ENCODE peak calls at places on chromosomes 12 and 14, in eight cellular contexts. R is GM23248, A is SK-N-SH, G is hepatocyte, C is HCT116, Q is GM23338, X is neural progenitor cell, O is OCI-LY7. B is an unnamed sample.

GRCh38 chr14:71355324-71356201 is 448.3 kb downstream of the PCNX1 start:
- DNase-seq in R (peak), A (peak), G (peak), C (no peak), Q (peak), X (no peak), O (no peak), B (no peak)

GRCh38 chr12:54036620-54037359 is 3.9 kb downstream of the HOXC5 start:
- DNase-seq in R (peak), A (no peak), G (no peak), C (no peak), Q (peak), X (no peak), O (peak), B (no peak)

GRCh38 chr12:122480753-122481152 is 20.0 kb downstream of the ZCCHC8 start:
- DNase-seq in R (no peak), A (no peak), G (no peak), C (no peak), Q (no peak), X (no peak), O (no peak), B (no peak)

GRCh38 chr12:109621271-109621671 is 47.7 kb downstream of the MVK start:
- DNase-seq in R (peak), A (no peak), G (no peak), C (no peak), Q (no peak), X (no peak), O (no peak), B (no peak)

GRCh38 chr12:15540469-15540872 is 218.2 kb downstream of the PTPRO start:
- DNase-seq in R (peak), A (no peak), G (no peak), C (no peak), Q (no peak), X (no peak), O (no peak), B (no peak)

GRCh38 chr14:53872551-53873188 is 84.0 kb downstream of the BMP4 start:
- DNase-seq in R (no peak), A (no peak), G (no peak), C (no peak), Q (no peak), X (no peak), O (no peak), B (no peak)

GRCh38 chr12:119699199-119699765 is 31.3 kb downstream of the PRKAB1 start:
- DNase-seq in R (no peak), A (no peak), G (no peak), C (no peak), Q (no peak), X (no peak), O (no peak), B (no peak)

GRCh38 chr14:24459331-24459730 is 16.8 kb upstream of the SDR39U1 start:
- DNase-seq in R (no peak), A (no peak), G (no peak), C (no peak), Q (no peak), X (no peak), O (no peak), B (no peak)

GRCh38 chr12:32217354-32218310 is 111.0 kb downstream of the BICD1 start:
- DNase-seq in R (peak), A (no peak), G (no peak), C (no peak), Q (no peak), X (no peak), O (peak), B (no peak)

GRCh38 chr12:87280893-87281292 is 748.3 kb downstream of the C12orf50 start:
- DNase-seq in R (no peak), A (no peak), G (no peak), C (no peak), Q (no peak), X (no peak), O (no peak), B (no peak)

GRCh38 chr12:41334390-41334789 is 146.3 kb downstream of the PDZRN4 start:
- DNase-seq in R (no peak), A (peak), G (no peak), C (no peak), Q (no peak), X (peak), O (no peak), B (no peak)

GRCh38 chr12:84512751-84513150 is 399.8 kb downstream of the SLC6A15 start:
- DNase-seq in R (peak), A (no peak), G (no peak), C (no peak), Q (no peak), X (no peak), O (no peak), B (no peak)

GRCh38 chr14:104676694-104677505 is 12.5 kb upstream of the INF2 start:
- DNase-seq in R (no peak), A (no peak), G (peak), C (no peak), Q (peak), X (peak), O (no peak), B (no peak)

GRCh38 chr14:94050231-94050880 is 24.2 kb downstream of the OTUB2 start:
- DNase-seq in R (no peak), A (no peak), G (no peak), C (no peak), Q (no peak), X (no peak), O (no peak), B (no peak)

GRCh38 chr12:2535583-2536187 is 259.1 kb upstream of the FKBP4 start:
- DNase-seq in R (peak), A (no peak), G (no peak), C (no peak), Q (no peak), X (no peak), O (no peak), B (no peak)

GRCh38 chr12:49503674-49504180 is 35.1 kb upstream of the KCNH3 start:
- DNase-seq in R (no peak), A (no peak), G (peak), C (peak), Q (peak), X (no peak), O (no peak), B (no peak)

GRCh38 chr12:89680409-89680808 is 28.2 kb downstream of the ATP2B1 start:
- DNase-seq in R (no peak), A (no peak), G (no peak), C (no peak), Q (no peak), X (no peak), O (no peak), B (no peak)

GRCh38 chr12:89481218-89481914 is 43.2 kb downstream of the GALNT4 start:
- DNase-seq in R (no peak), A (no peak), G (no peak), C (no peak), Q (no peak), X (no peak), O (no peak), B (no peak)

GRCh38 chr14:64966976-64967375 is 5.2 kb downstream of the RAB15 start:
- DNase-seq in R (no peak), A (no peak), G (peak), C (no peak), Q (no peak), X (no peak), O (no peak), B (no peak)

GRCh38 chr14:51844482-51844881 is 15.9 kb upstream of the GNG2 start:
- DNase-seq in R (peak), A (no peak), G (no peak), C (no peak), Q (no peak), X (no peak), O (peak), B (no peak)

GRCh38 chr14:36069535-36069900 is 107.0 kb downstream of the PTCSC3 start:
- DNase-seq in R (peak), A (peak), G (peak), C (peak), Q (peak), X (peak), O (peak), B (peak)

GRCh38 chr12:104622942-104623341 is 166.2 kb downstream of the CHST11 start:
- DNase-seq in R (no peak), A (no peak), G (no peak), C (no peak), Q (peak), X (no peak), O (no peak), B (no peak)

GRCh38 chr12:124828264-124829007 is 35.2 kb downstream of the SCARB1 start:
- DNase-seq in R (peak), A (no peak), G (peak), C (no peak), Q (no peak), X (no peak), O (no peak), B (no peak)

GRCh38 chr14:103198429-103199140 is 75.3 kb downstream of the TNFAIP2 start:
- DNase-seq in R (peak), A (no peak), G (peak), C (no peak), Q (no peak), X (no peak), O (no peak), B (no peak)

GRCh38 chr12:128047266-128048060 is 219.5 kb upstream of the TMEM132C start:
- DNase-seq in R (no peak), A (no peak), G (no peak), C (no peak), Q (no peak), X (no peak), O (peak), B (peak)

GRCh38 chr14:90140956-90141316 is 79.1 kb downstream of the KCNK13 start:
- DNase-seq in R (peak), A (no peak), G (no peak), C (no peak), Q (peak), X (no peak), O (no peak), B (no peak)

GRCh38 chr12:2341871-2342270 is 289.1 kb downstream of the CACNA1C start:
- DNase-seq in R (peak), A (no peak), G (no peak), C (no peak), Q (no peak), X (no peak), O (no peak), B (no peak)

GRCh38 chr12:30624009-30624408 is 71.7 kb downstream of the IPO8 start:
- DNase-seq in R (no peak), A (no peak), G (no peak), C (no peak), Q (no peak), X (no peak), O (no peak), B (no peak)

GRCh38 chr14:42732005-42732404 is 1125.3 kb downstream of the LRFN5 start:
- DNase-seq in R (no peak), A (no peak), G (no peak), C (no peak), Q (no peak), X (no peak), O (no peak), B (no peak)

GRCh38 chr12:30913323-30913722 is 13.2 kb upstream of the TSPAN11 start:
- DNase-seq in R (no peak), A (no peak), G (no peak), C (no peak), Q (no peak), X (no peak), O (no peak), B (no peak)

GRCh38 chr12:77442633-77443032 is 377.3 kb upstream of the E2F7 start:
- DNase-seq in R (peak), A (no peak), G (no peak), C (no peak), Q (no peak), X (no peak), O (no peak), B (no peak)

GRCh38 chr12:132429932-132430643 is 59.9 kb upstream of the FBRSL1 start:
- DNase-seq in R (peak), A (no peak), G (peak), C (peak), Q (peak), X (peak), O (peak), B (peak)

GRCh38 chr14:100608586-100609330 is 21.5 kb upstream of the BEGAIN start:
- DNase-seq in R (no peak), A (peak), G (no peak), C (no peak), Q (no peak), X (no peak), O (no peak), B (no peak)

DNA sequence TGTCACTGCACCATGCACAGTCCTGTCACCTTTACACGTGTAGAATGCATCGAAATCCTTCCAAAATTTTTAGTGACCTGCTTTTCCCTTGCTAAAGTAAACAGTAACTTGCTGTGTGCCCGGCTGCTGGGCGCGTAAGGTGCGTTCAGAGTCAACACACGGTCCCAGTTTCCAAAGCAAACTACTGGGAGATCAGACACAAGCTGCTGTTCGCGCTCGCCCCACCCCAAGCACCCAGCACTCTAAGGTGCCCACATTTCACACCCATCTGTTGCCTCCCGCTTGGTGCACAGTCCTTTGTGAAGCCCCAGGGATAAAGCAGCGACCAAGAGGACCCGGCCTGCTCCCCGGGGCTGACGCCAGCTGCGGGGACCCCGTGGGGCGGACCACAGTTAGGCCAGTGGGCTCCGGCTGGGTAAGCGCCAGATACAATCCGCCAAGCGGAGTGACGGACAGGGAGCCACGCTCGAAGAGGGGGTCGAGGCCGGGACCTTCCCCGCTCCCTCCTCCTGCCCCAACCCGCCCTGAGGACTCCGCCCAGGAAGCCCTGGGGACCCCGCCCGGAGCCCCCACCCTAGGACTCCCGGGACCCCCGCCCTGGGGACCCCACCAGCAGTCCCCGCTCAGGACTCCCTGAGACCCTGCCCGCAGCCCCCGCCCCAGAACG is 633 bp downstream of the STX2 start:
- DNase-seq in R (peak), A (no peak), G (peak), C (no peak), Q (peak), X (peak), O (peak), B (no peak)
- TF ChIP-seq EZH2phosphoT487 in R (no peak), A (no peak), G (no peak), C (no peak), Q (no peak), X (no peak), O (no peak), B (no peak)

GRCh38 chr14:44449694-44450093 is 57.4 kb downstream of the FSCB start:
- DNase-seq in R (no peak), A (no peak), G (peak), C (no peak), Q (no peak), X (no peak), O (no peak), B (no peak)

GRCh38 chr14:44448816-44449411 is 58.2 kb downstream of the FSCB start:
- DNase-seq in R (no peak), A (no peak), G (peak), C (no peak), Q (no peak), X (no peak), O (no peak), B (no peak)

DNA sequence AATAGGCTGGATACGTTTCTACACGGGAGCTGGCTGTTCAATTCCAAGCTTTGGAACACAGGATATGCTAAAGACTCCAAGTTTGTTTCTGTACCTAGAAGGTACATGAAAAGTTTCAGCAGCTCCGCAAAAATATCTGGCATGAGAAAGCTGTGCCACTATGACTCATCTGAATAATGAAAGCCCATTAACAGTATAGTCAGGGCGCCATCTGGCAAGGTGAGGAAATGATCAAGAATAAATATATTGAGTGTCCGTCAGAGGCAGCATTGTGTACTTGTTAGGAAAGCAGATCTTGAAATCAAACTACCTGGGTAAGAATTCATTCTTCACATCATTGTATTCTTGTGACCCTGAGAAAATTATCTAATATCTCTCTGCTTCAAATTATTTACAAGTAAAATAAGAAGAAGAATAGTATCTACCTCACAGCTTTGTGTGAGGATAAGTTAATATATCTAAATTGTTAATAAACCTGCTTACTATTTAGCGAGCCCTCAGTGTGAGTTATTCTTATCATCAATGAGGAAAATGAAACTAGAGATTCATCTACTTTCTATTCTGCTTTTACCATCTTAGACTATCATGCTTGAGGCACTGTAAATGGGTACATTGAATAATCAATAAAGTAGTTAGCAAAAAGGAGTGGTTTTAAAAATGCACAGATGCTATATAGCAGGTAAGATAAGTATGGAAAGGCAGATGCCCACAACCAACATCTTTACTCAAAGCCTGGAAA is 53.5 kb downstream of the FSCB start:
- DNase-seq in R (no peak), A (no peak), G (no peak), C (no peak), Q (no peak), X (no peak), O (no peak), B (peak)
- TF ChIP-seq EZH2phosphoT487 in R (no peak), A (no peak), G (no peak), C (no peak), Q (no peak), X (no peak), O (no peak), B (no peak)

DNA sequence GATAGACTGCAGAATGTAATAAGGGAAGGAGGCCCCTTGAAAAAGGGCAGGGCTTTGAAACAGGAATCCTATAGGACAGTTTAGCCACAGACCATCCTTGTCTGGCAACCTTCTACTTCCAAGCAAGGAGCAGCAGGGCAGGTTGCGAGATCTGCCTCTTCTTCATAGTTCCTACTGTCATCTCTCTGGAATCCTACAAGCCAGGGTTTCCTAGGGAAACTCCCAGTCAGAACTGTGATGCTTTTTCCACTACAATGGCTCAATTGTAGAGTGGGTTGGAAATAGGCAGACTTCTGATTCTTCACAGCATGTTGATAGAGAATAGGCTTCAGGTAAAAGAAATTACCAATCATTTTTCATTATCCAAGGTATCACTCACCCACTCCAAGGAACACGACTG is 186.3 kb downstream of the DACT1 start:
- DNase-seq in R (peak), A (no peak), G (no peak), C (no peak), Q (no peak), X (no peak), O (no peak), B (no peak)
- TF ChIP-seq EZH2phosphoT487 in R (no peak), A (no peak), G (no peak), C (no peak), Q (no peak), X (no peak), O (no peak), B (no peak)

DNA sequence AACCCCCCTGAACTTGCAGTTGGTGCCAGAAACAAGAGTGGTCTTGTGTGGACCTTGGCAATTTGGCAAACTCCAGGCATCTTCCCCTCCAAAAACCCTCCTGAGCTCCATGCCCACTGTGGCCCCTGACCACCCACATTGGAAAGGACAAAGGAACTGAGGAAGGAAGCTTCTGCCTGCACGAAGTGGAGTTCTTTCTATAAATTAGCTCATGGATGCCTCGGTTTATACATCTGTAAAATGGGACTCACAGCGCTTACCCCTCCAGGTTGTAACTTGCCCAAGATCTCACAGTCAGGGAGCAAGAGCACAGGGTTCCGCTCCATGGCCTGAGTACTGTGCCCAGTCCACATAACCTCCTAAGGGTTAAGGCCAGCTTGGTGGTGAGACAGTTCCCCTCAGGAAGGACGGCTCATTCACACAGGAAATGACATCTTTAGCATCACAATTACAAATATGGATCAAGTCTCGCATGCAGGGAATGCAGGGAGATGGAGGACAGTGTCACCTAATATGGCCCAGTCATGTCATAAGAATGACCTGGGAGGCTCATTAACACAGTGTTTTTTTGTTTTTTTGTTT is 66.6 kb downstream of the CLMN start:
- DNase-seq in R (peak), A (no peak), G (no peak), C (no peak), Q (no peak), X (no peak), O (no peak), B (no peak)
- TF ChIP-seq EZH2phosphoT487 in R (no peak), A (no peak), G (no peak), C (no peak), Q (no peak), X (no peak), O (no peak), B (no peak)